ENCODE peak calls at places on chromosomes 1 and 21, in four cellular contexts. N is HepG2, U is GM12891, J is GM12892. A is an unnamed sample.

GRCh38 chr21:34807881-34808568 is 139.2 kb downstream of the CLIC6 start:
- DNase-seq in N (no peak), U (no peak), J (no peak), A (no peak)

GRCh38 chr1:68291763-68292384 is 59.6 kb upstream of the WLS start:
- DNase-seq in N (no peak), U (no peak), J (no peak), A (no peak)

GRCh38 chr1:101526813-101527212 is 290.0 kb downstream of the S1PR1 start:
- DNase-seq in N (no peak), U (no peak), J (no peak), A (no peak)

GRCh38 chr1:229381234-229381633 is 38.4 kb upstream of the CCSAP start:
- DNase-seq in N (no peak), U (no peak), J (no peak), A (no peak)

GRCh38 chr1:163131981-163132380 is 62.8 kb downstream of the RGS4 start:
- DNase-seq in N (no peak), U (no peak), J (no peak), A (no peak)

GRCh38 chr1:153293847-153294246 is 18.9 kb downstream of the PGLYRP3 start:
- DNase-seq in N (no peak), U (no peak), J (no peak), A (no peak)

GRCh38 chr1:156160744-156161181 is 7.4 kb downstream of the SEMA4A start:
- DNase-seq in N (no peak), U (no peak), J (no peak), A (no peak)

GRCh38 chr1:211579434-211580302 is 707 bp upstream of the SLC30A1 start:
- DNase-seq in N (peak), U (no peak), J (no peak), A (no peak)

GRCh38 chr1:116731439-116731838 is 22.8 kb upstream of the CD2 start:
- DNase-seq in N (no peak), U (no peak), J (no peak), A (no peak)
- TF ChIP-seq TAF1 in N (no peak), U (no peak), J (no peak), A (no peak)

GRCh38 chr21:17463441-17463840 is 49.4 kb upstream of the CXADR start:
- DNase-seq in N (peak), U (no peak), J (no peak), A (no peak)
- TF ChIP-seq TAF1 in N (no peak), U (no peak), J (no peak), A (no peak)

DNA sequence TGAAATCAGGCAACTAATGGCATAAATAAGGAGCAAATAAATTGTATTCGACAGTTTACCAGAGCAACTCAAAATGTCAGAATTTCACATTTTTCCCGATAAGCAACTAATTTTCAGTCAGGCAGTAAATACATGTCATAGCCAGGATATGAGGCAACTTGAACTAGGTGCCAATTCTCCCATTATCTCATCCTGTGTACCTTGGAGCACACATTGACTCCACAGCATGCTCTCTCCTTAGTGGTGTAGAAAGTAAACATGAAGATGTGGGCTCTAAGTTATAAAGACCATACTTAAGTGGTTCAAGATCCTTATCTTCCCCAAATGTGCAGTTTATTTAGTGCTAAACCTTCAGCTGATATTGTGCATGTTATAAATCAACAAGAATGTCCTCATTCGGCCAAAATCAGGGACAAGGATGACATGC is 197.8 kb downstream of the VAV3 start:
- DNase-seq in N (no peak), U (no peak), J (no peak), A (no peak)
- TF ChIP-seq TAF1 in N (no peak), U (no peak), J (no peak), A (no peak)

GRCh38 chr21:46161800-46162592 is 6.6 kb upstream of the FTCD start:
- DNase-seq in N (no peak), U (no peak), J (no peak), A (no peak)
- TF ChIP-seq TAF1 in N (no peak), U (no peak), J (no peak), A (no peak)

GRCh38 chr1:183180213-183180612 is 5.9 kb upstream of the LAMC2 start:
- DNase-seq in N (no peak), U (no peak), J (no peak), A (peak)
- TF ChIP-seq TAF1 in N (no peak), U (no peak), J (no peak), A (no peak)

DNA sequence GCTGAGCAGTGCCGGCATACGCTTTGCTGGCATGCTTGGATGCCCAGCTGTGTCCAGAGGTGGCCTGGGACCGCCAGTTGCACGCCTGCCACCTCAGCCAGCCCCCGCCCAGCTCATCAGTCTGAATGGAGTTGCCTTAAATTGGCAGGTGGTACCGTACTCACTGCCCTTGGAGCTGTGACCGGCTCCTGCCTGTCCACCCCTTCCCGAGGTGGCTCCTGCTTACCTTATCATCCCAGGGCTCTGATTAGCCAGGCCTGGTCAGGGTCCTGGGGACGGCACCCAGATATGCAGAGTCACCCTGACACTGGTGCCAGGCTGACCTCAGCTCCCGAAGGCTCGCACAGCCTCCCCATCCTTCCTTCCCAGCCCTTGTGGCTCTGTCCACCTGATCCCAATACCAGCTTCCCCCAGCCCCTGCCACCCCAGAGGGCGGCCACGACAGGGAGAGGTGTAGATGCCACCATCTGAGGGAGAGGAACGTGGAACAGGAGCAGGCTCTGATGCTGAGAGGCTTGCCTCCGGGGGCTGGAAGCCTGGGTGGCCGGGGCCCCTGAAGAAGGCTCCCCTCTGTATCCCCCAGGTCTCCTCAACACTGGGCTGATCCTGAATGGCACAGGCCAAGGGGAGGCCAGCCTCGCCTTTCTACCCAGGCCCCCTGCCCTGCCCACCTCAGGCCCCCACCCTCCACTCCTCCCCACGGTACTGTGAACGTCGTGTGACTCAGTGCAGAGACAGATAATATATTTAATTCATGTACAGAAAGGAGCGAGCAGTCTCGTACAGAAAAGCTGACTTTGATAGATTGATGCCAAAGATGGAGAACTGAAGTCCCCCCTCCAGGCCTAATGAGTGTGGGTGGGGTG is 27.8 kb downstream of the CDK18 start:
- DNase-seq in N (no peak), U (no peak), J (no peak), A (no peak)
- TF ChIP-seq TAF1 in N (no peak), U (no peak), J (no peak), A (no peak)

DNA sequence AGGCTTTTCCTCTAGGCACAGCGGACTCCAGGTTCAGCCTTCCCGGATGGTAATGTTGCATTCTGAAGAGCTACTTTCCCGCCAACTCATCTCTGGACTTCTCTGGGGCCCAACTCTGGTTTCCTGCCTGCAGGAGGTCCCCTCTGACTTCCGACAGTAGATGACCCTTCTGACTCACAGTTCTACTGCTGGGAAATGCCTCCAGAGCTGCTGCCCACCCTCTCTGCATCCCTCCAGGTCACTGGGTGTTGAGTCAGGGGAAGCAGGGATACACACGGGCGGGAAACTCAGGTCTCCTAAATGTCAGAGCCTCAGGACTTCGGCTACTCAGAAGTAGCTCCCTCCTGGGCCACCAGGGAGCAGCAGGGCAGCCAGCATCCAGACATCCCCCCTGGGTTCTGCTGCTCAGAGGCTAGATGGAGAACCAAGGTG is 2.1 kb upstream of the KIF21B start:
- DNase-seq in N (no peak), U (no peak), J (peak), A (no peak)
- TF ChIP-seq TAF1 in N (no peak), U (no peak), J (no peak), A (no peak)

A was measured in GM12878.